ENCODE peak calls at places on chromosomes 3 and 15, in six cellular contexts. S, H, Z, K, C and G are unnamed samples.

GRCh38 chr3:5304789-5305680 is 117.5 kb downstream of the EDEM1 start:
- DNase-seq in Z (peak), C (no peak), H (peak), S (peak), K (peak), G (peak)

GRCh38 chr15:62547584-62547983 is 382.5 kb upstream of the C2CD4B start:
- DNase-seq in C (no peak), Z (no peak), K (no peak), H (no peak), S (no peak), G (no peak)

GRCh38 chr15:51801391-51801835 is 28.0 kb upstream of the TMOD3 start:
- DNase-seq in C (no peak), K (no peak), Z (peak), H (no peak), S (peak), G (peak)

GRCh38 chr3:139718415-139718814 is 40.6 kb upstream of the NMNAT3 start:
- DNase-seq in C (no peak), H (no peak), K (peak), S (peak), Z (peak), G (peak)

GRCh38 chr15:57554063-57554820 is 37.5 kb upstream of the MYZAP start:
- DNase-seq in Z (no peak), S (no peak), C (no peak), K (no peak), H (no peak), G (no peak)

GRCh38 chr3:171099911-171100310 is 73.4 kb upstream of the SLC2A2 start:
- DNase-seq in Z (no peak), C (no peak), S (no peak), K (no peak), H (no peak), G (no peak)

GRCh38 chr3:126846316-126846715 is 136.6 kb upstream of the PLXNA1 start:
- DNase-seq in K (no peak), S (no peak), Z (no peak), H (no peak), C (no peak), G (no peak)

GRCh38 chr15:88255496-88256171 is 905 bp downstream of the NTRK3 start:
- DNase-seq in K (no peak), C (no peak), H (peak), S (peak), Z (no peak), G (no peak)

GRCh38 chr15:55282284-55282833 is 7.3 kb downstream of the RAB27A start:
- DNase-seq in K (no peak), Z (peak), S (no peak), H (no peak), C (no peak), G (no peak)

GRCh38 chr3:151283907-151284461 is 5.6 kb upstream of the P2RY14 start:
- DNase-seq in S (no peak), Z (no peak), C (no peak), H (no peak), K (peak), G (no peak)

GRCh38 chr3:150742679-150743078 is 20.3 kb downstream of the SIAH2 start:
- DNase-seq in K (no peak), C (no peak), Z (no peak), S (no peak), H (no peak), G (no peak)

GRCh38 chr3:120145498-120146285 is 51.4 kb upstream of the GSK3B start:
- DNase-seq in H (peak), C (no peak), S (no peak), K (no peak), Z (no peak), G (no peak)

GRCh38 chr3:57890874-57891273 is 117.3 kb upstream of the FLNB start:
- DNase-seq in C (no peak), S (no peak), K (no peak), Z (no peak), H (peak), G (no peak)

GRCh38 chr3:116444819-116445290 is 432 bp downstream of the LSAMP start:
- DNase-seq in H (no peak), S (no peak), C (no peak), K (no peak), Z (no peak), G (no peak)

GRCh38 chr15:25852696-25853524 is 10.2 kb downstream of the ATP10A start:
- DNase-seq in C (no peak), S (no peak), Z (no peak), H (no peak), K (no peak), G (no peak)

GRCh38 chr3:107683447-107683846 is 160.7 kb downstream of the BBX start:
- DNase-seq in C (no peak), K (no peak), S (no peak), Z (no peak), H (no peak), G (no peak)

GRCh38 chr3:71173421-71173975 is 410.0 kb downstream of the FOXP1 start:
- DNase-seq in K (no peak), C (no peak), H (no peak), Z (no peak), S (no peak), G (no peak)

GRCh38 chr3:146246493-146246892 is 4.4 kb downstream of the PLSCR4 start:
- DNase-seq in Z (no peak), C (no peak), K (no peak), S (no peak), H (no peak), G (no peak)

GRCh38 chr15:60787737-60788513 is 309.0 kb upstream of the ICE2 start:
- DNase-seq in S (no peak), K (no peak), Z (no peak), C (no peak), H (no peak), G (peak)

GRCh38 chr3:180018588-180018987 is 18.1 kb downstream of the PEX5L start:
- DNase-seq in S (no peak), K (no peak), C (no peak), Z (no peak), H (no peak), G (no peak)

GRCh38 chr3:29694783-29695182 is 413.9 kb downstream of the RBMS3 start:
- DNase-seq in S (peak), H (no peak), C (no peak), Z (no peak), K (no peak), G (no peak)

GRCh38 chr15:32029409-32029861 is 880 bp upstream of the CHRNA7 start:
- DNase-seq in S (peak), C (no peak), Z (peak), K (peak), H (peak), G (peak)

GRCh38 chr3:12198301-12198700 is 39.6 kb upstream of the TIMP4 start:
- DNase-seq in Z (no peak), C (no peak), S (no peak), H (no peak), K (no peak), G (no peak)

GRCh38 chr3:181629029-181629428 is 82.7 kb upstream of the SOX2 start:
- DNase-seq in S (no peak), H (no peak), C (no peak), Z (no peak), K (no peak), G (no peak)

GRCh38 chr3:119146578-119147375 is 812 bp downstream of the TEX55 start:
- DNase-seq in C (no peak), S (no peak), Z (no peak), H (no peak), K (no peak), G (no peak)

GRCh38 chr3:98763076-98763475 is at the start of gene ST3GAL6:
- DNase-seq in S (peak), Z (peak), C (no peak), K (no peak), H (no peak), G (no peak)

GRCh38 chr15:94503293-94503692 is 271.9 kb downstream of the MCTP2 start:
- DNase-seq in Z (no peak), C (no peak), K (no peak), S (no peak), H (no peak), G (no peak)

GRCh38 chr3:48566401-48566760 is 2.8 kb upstream of the UCN2 start:
- DNase-seq in K (no peak), H (no peak), Z (no peak), C (no peak), S (no peak), G (no peak)
- H3K27ac ChIP-seq in K (no peak), H (no peak), Z (no peak), C (no peak), S (no peak), G (no peak)

GRCh38 chr15:47184405-47185221 is 532.7 kb upstream of the SEMA6D start:
- DNase-seq in Z (no peak), K (no peak), S (peak), C (no peak), H (peak), G (no peak)
- H3K4me3 ChIP-seq in Z (peak), K (peak), S (peak), C (no peak), H (peak), G (peak)

GRCh38 chr15:37031198-37031597 is 69.2 kb downstream of the MEIS2 start:
- DNase-seq in Z (no peak), S (no peak), C (no peak), H (peak), K (no peak), G (peak)
- H3K27ac ChIP-seq in Z (no peak), S (no peak), C (no peak), H (no peak), K (no peak), G (no peak)

DNA sequence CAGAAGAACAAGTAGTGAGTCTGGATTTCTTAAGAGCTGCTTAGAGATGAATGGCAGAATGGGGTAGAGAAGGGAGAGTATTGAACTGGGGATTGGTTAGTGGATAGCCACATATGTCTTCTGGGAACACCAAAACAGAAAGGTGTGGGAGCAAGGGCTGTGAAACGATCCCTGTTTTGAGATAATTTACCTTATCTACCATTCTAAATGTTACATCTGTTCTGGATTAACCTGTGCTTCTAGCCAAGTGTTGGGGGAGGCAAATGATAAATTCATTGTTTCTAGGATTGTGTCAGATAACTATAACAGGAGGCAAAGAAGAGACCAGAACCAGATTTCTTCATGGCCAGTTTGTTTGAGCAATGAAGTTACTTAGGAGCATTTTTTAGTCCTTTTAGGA is 8.4 kb downstream of the NR1D2 start:
- DNase-seq in C (no peak), S (no peak), Z (no peak), H (no peak), K (no peak), G (no peak)
- H3K4me3 ChIP-seq in C (no peak), S (no peak), Z (no peak), H (no peak), K (no peak), G (no peak)

GRCh38 chr3:54761661-54762060 is 166.2 kb downstream of the LRTM1 start:
- DNase-seq in S (no peak), K (no peak), Z (no peak), C (no peak), H (no peak), G (no peak)
- H3K27ac ChIP-seq in S (no peak), K (no peak), Z (no peak), C (no peak), H (no peak), G (no peak)

GRCh38 chr15:39951561-39951960 is 17.6 kb downstream of the EIF2AK4 start:
- DNase-seq in Z (no peak), K (no peak), H (no peak), C (no peak), S (no peak), G (no peak)
- H3K4me3 ChIP-seq in Z (no peak), K (no peak), H (no peak), C (no peak), S (no peak), G (no peak)